ENCODE peak calls at places on chromosomes 1 and 21, in seven cellular contexts. W is kidney epithelial cell; R is cardiac muscle cell; C is fibroblast of lung; X is H1; P is CD8-positive, alpha-beta memory T cell; U is H7. I is an unnamed sample.
A peak's percentile ranks its signal among the peaks of the same experiment; 100 is the strongest.

GRCh38 chr1:59229138-59229537 is 67.8 kb upstream of the FGGY start:
- DNase-seq in X (no peak), C (no peak), U (no peak), W (no peak), R (no peak), P (no peak), I (no peak)

GRCh38 chr1:193786996-193787546 is 600.7 kb upstream of the B3GALT2 start:
- DNase-seq in W (no peak), U (no peak), C (no peak), R (no peak), P (no peak), X (no peak), I (no peak)

GRCh38 chr21:14591882-14592281 is 45.8 kb upstream of the SAMSN1 start:
- DNase-seq in U (no peak), X (no peak), W (peak; percentile 23), P (no peak), C (peak; percentile 8), R (no peak), I (no peak)

GRCh38 chr1:39154553-39155361 is 49.7 kb upstream of the MACF1 start:
- DNase-seq in U (no peak), W (no peak), R (peak; percentile 69), C (peak; percentile 95), X (no peak), P (no peak), I (peak; percentile 85)

GRCh38 chr1:183218039-183218618 is 32.1 kb downstream of the LAMC2 start:
- DNase-seq in U (no peak), P (no peak), X (no peak), R (no peak), W (no peak), C (no peak), I (no peak)

GRCh38 chr21:42153746-42154145 is 65.2 kb upstream of the ABCG1 start:
- DNase-seq in P (no peak), U (peak; percentile 34), W (no peak), X (no peak), C (no peak), R (no peak), I (no peak)

GRCh38 chr1:67590329-67590728 is 94.7 kb upstream of the GADD45A start:
- DNase-seq in X (no peak), C (peak; percentile 37), P (no peak), R (peak; percentile 62), U (no peak), W (no peak), I (peak; percentile 48)

GRCh38 chr1:22309572-22309971 is 142.1 kb upstream of the ZBTB40 start:
- DNase-seq in P (no peak), R (no peak), X (no peak), U (no peak), W (no peak), C (no peak), I (no peak)

GRCh38 chr1:71343686-71344416 is 263.0 kb upstream of the ZRANB2 start:
- DNase-seq in R (no peak), U (no peak), X (no peak), W (no peak), P (no peak), C (no peak), I (no peak)

GRCh38 chr1:94169126-94169525 is 48.2 kb upstream of the ABCA4 start:
- DNase-seq in R (no peak), P (no peak), U (no peak), X (no peak), W (no peak), C (no peak), I (no peak)

GRCh38 chr1:176754663-176755062 is 291.7 kb downstream of the PAPPA2 start:
- DNase-seq in C (no peak), W (no peak), U (no peak), R (no peak), P (no peak), X (no peak), I (no peak)

GRCh38 chr1:84271452-84272273 is 29.8 kb upstream of the SAMD13 start:
- DNase-seq in X (no peak), P (no peak), R (peak; percentile 6), C (peak; percentile 74), U (peak; percentile 25), W (no peak), I (no peak)

GRCh38 chr1:42703888-42704464 is 21.8 kb downstream of the YBX1 start:
- DNase-seq in W (no peak), P (no peak), C (no peak), U (no peak), R (no peak), X (no peak), I (no peak)
- H3K36me3 ChIP-seq in W (peaks cover 1% of the 10 kb centered on the region), P (peaks cover 28% of the 10 kb centered on the region), C (peaks cover 16% of the 10 kb centered on the region), U (peaks cover 30% of the 10 kb centered on the region), R (peaks cover 54% of the 10 kb centered on the region), X (peaks cover 15% of the 10 kb centered on the region), I (peaks cover 7% of the 10 kb centered on the region)

GRCh38 chr1:32772281-32773017 is 44.7 kb downstream of the YARS1 start:
- DNase-seq in R (no peak), C (no peak), U (no peak), P (no peak), W (no peak), X (no peak), I (no peak)
- H3K36me3 ChIP-seq in R (peaks cover 23% of the 10 kb centered on the region), C (peaks cover 16% of the 10 kb centered on the region), U (peaks cover 19% of the 10 kb centered on the region), P (no peaks in the 10 kb centered on the region), W (peaks cover 5% of the 10 kb centered on the region), X (peaks cover 12% of the 10 kb centered on the region), I (peaks cover 28% of the 10 kb centered on the region)

DNA sequence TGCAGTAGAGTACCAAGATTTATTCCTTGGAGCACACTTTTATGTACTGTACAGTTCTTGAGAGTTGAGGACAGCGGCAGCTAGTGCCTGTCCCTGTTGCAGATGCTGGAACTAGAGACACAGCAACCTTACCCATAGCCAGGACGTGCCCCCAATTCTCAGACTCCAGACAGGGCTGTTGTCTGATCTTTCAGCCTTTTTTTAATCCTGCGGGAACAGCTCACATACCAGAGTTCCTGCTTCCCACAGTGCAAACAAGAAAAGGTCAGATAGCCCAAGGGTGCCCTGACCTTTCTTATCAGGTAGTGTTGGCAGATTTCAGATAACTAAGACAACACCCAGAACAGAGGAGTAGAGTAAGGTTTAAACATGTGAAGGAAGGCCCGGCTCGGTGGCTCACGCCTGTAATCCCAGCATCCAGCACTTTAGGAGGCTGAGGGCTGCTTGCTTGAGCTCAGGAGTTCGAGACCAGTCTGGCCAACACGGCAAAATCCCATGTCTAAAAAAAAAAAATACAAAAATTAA is 78.5 kb downstream of the DOP1B start:
- DNase-seq in W (no peak), C (no peak), R (peak; percentile 92), X (no peak), P (no peak), U (no peak), I (no peak)
- H3K36me3 ChIP-seq in W (no peaks in the 10 kb centered on the region), C (peaks cover 3% of the 10 kb centered on the region), R (no peaks in the 10 kb centered on the region), X (no peaks in the 10 kb centered on the region), P (peaks cover 18% of the 10 kb centered on the region), U (peaks cover 1% of the 10 kb centered on the region), I (peaks cover 12% of the 10 kb centered on the region)

GRCh38 chr1:109927908-109928307 is 17.3 kb downstream of the CSF1 start:
- DNase-seq in X (no peak), U (peak; percentile 19), P (no peak), C (peak; percentile 62), R (no peak), W (peak; percentile 35), I (no peak)
- H3K36me3 ChIP-seq in X (no peaks in the 10 kb centered on the region), U (no peaks in the 10 kb centered on the region), P (no peaks in the 10 kb centered on the region), C (peaks cover 44% of the 10 kb centered on the region), R (no peaks in the 10 kb centered on the region), W (peaks cover 3% of the 10 kb centered on the region), I (peaks cover 56% of the 10 kb centered on the region)

DNA sequence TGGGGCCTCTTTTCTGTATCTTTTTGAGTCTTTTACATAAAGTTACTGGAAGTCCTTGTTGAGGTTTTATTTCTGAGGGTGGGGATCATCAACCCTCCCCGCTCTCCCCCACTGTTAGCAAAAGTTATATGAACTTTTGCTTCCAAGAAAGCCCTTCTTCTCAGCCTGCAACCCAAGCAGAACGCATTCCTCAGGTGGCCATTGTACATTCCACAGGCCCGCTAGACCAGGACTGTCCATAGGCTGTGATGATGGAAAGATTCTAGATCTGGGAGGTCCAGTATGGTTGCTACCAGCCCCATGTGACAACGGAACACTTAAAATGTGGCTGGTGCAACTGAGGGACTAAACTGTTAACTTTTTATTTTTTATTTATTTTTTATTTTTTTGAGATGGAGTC is 11.8 kb upstream of the YBX1 start:
- DNase-seq in C (no peak), U (no peak), X (no peak), P (no peak), W (no peak), R (no peak), I (no peak)
- H3K36me3 ChIP-seq in C (peaks cover 4% of the 10 kb centered on the region), U (peaks cover 27% of the 10 kb centered on the region), X (peaks cover 9% of the 10 kb centered on the region), P (peaks cover 29% of the 10 kb centered on the region), W (peaks cover 2% of the 10 kb centered on the region), R (peaks cover 19% of the 10 kb centered on the region), I (peaks cover 8% of the 10 kb centered on the region)

GRCh38 chr1:32234792-32235191 is 12.2 kb upstream of the FAM167B start:
- DNase-seq in W (no peak), P (no peak), C (no peak), X (no peak), R (no peak), U (peak; percentile 49), I (no peak)
- H3K36me3 ChIP-seq in W (peaks cover 1% of the 10 kb centered on the region), P (peaks cover 7% of the 10 kb centered on the region), C (peaks cover 16% of the 10 kb centered on the region), X (peaks cover 8% of the 10 kb centered on the region), R (peaks cover 27% of the 10 kb centered on the region), U (peaks cover 11% of the 10 kb centered on the region), I (peaks cover 12% of the 10 kb centered on the region)

DNA sequence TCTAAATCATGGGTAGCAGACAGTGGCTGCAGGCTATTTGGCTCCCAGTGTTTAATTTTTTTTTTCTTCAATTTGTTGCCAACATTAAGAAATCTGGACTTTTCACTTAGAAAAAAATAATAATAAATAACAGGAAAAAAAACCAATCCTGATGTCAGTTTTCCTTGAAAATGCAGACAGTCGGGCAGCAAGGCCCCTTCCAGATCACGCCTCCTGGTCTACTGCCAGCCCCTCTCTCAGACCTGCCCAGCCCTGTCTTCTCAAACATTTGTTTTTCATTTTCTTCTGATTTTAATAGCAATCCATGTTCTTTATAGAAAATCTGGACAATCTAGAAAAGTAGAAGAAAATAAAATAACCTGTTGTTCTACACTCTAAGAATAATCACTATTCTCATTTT is 15.5 kb downstream of the IFNGR2 start:
- DNase-seq in X (no peak), W (no peak), C (no peak), R (no peak), U (no peak), P (no peak), I (no peak)
- H3K36me3 ChIP-seq in X (peaks cover 5% of the 10 kb centered on the region), W (peaks cover 2% of the 10 kb centered on the region), C (peaks cover 16% of the 10 kb centered on the region), R (peaks cover 25% of the 10 kb centered on the region), U (peaks cover 13% of the 10 kb centered on the region), P (peaks cover 13% of the 10 kb centered on the region), I (peaks cover 10% of the 10 kb centered on the region)

DNA sequence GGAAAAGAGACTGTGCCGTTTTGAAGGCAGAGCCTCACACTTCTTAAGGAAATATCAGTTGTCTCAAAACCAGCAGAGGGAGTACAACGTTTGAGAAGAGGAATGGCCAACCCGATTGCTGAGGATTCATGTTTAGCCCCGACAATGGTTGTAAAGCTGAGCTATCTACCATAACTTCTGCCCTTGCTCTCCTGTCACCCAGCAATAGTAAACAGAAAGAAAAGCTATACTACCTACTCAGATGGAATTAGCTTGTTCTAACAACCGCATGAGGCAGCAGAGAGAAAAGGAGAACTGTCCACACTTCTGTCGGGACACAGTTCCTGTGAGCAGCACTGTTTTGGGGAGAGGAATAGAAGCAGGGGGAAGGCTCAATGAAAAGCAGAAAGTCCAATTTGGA is 91.2 kb downstream of the SLC45A1 start:
- DNase-seq in U (peak; percentile 52), W (no peak), X (no peak), R (peak; percentile 67), P (no peak), C (peak; percentile 69), I (no peak)
- H3K36me3 ChIP-seq in U (no peaks in the 10 kb centered on the region), W (no peaks in the 10 kb centered on the region), X (no peaks in the 10 kb centered on the region), R (no peaks in the 10 kb centered on the region), P (no peaks in the 10 kb centered on the region), C (no peaks in the 10 kb centered on the region), I (peaks cover 3% of the 10 kb centered on the region)